ENCODE peak calls at places on chromosomes 7 and 10, in five cellular contexts. One of them, this sample, is unnamed.
A peak's percentile ranks its signal among the peaks of the same experiment; 100 is the strongest.

GRCh38 chr7:30036220-30036619 is 8.0 kb downstream of the PLEKHA8 start:
- DNase-seq in GM23248: no peak
- DNase-seq in bronchial epithelial cell: no peak
- DNase-seq in psoas muscle: no peak
- DNase-seq in suprapubic skin: no peak
- DNase-seq in this sample: no peak

GRCh38 chr10:76017026-76017732 is 585.8 kb downstream of the LRMDA start:
- DNase-seq in GM23248: peak; percentile 17
- DNase-seq in bronchial epithelial cell: no peak
- DNase-seq in psoas muscle: no peak
- DNase-seq in suprapubic skin: no peak
- DNase-seq in this sample: no peak

GRCh38 chr10:80702143-80702542 is 164.4 kb downstream of the SH2D4B start:
- DNase-seq in GM23248: no peak
- DNase-seq in bronchial epithelial cell: no peak
- DNase-seq in psoas muscle: no peak
- DNase-seq in suprapubic skin: no peak
- DNase-seq in this sample: no peak

GRCh38 chr10:106609867-106610266 is 554.6 kb downstream of the SORCS1 start:
- DNase-seq in GM23248: peak; percentile 13
- DNase-seq in bronchial epithelial cell: no peak
- DNase-seq in psoas muscle: no peak
- DNase-seq in suprapubic skin: no peak
- DNase-seq in this sample: no peak

GRCh38 chr10:94212876-94213595 is 149.7 kb downstream of the NOC3L start:
- DNase-seq in GM23248: peak; percentile 49
- DNase-seq in bronchial epithelial cell: peak; percentile 13
- DNase-seq in psoas muscle: peak; percentile 73
- DNase-seq in suprapubic skin: no peak
- DNase-seq in this sample: no peak

GRCh38 chr7:103766630-103767029 is 222.8 kb downstream of the RELN start:
- DNase-seq in GM23248: no peak
- DNase-seq in bronchial epithelial cell: no peak
- DNase-seq in psoas muscle: no peak
- DNase-seq in suprapubic skin: no peak
- DNase-seq in this sample: no peak

GRCh38 chr10:84715911-84716310 is 387.5 kb downstream of the CCSER2 start:
- DNase-seq in GM23248: peak; percentile 35
- DNase-seq in bronchial epithelial cell: peak; percentile 48
- DNase-seq in psoas muscle: no peak
- DNase-seq in suprapubic skin: no peak
- DNase-seq in this sample: no peak

GRCh38 chr7:152202056-152202455 is 176.6 kb downstream of the GALNT11 start:
- DNase-seq in GM23248: peak; percentile 77
- DNase-seq in bronchial epithelial cell: peak; percentile 44
- DNase-seq in psoas muscle: no peak
- DNase-seq in suprapubic skin: no peak
- DNase-seq in this sample: no peak

GRCh38 chr7:148031816-148032215 is 558.8 kb upstream of the C7orf33 start:
- DNase-seq in GM23248: no peak
- DNase-seq in bronchial epithelial cell: no peak
- DNase-seq in psoas muscle: no peak
- DNase-seq in suprapubic skin: no peak
- DNase-seq in this sample: no peak

GRCh38 chr10:43082087-43082486 is 5.2 kb downstream of the RET start:
- DNase-seq in GM23248: no peak
- DNase-seq in bronchial epithelial cell: no peak
- DNase-seq in psoas muscle: no peak
- DNase-seq in suprapubic skin: no peak
- DNase-seq in this sample: no peak

GRCh38 chr10:132829403-132829802 is 43.5 kb upstream of the NKX6-2 start:
- DNase-seq in GM23248: no peak
- DNase-seq in bronchial epithelial cell: no peak
- DNase-seq in psoas muscle: peak; percentile 43
- DNase-seq in suprapubic skin: no peak
- DNase-seq in this sample: no peak

GRCh38 chr7:143221737-143222136 is at the start of gene TAS2R40:
- DNase-seq in GM23248: no peak
- DNase-seq in bronchial epithelial cell: no peak
- DNase-seq in psoas muscle: no peak
- DNase-seq in suprapubic skin: no peak
- DNase-seq in this sample: no peak

GRCh38 chr7:4136501-4137110 is 545.5 kb upstream of the FOXK1 start:
- DNase-seq in GM23248: no peak
- DNase-seq in bronchial epithelial cell: no peak
- DNase-seq in psoas muscle: no peak
- DNase-seq in suprapubic skin: no peak
- DNase-seq in this sample: no peak

GRCh38 chr10:104036518-104037260 is 49.0 kb downstream of the COL17A1 start:
- DNase-seq in GM23248: no peak
- DNase-seq in bronchial epithelial cell: no peak
- DNase-seq in psoas muscle: no peak
- DNase-seq in suprapubic skin: no peak
- DNase-seq in this sample: no peak

GRCh38 chr7:85614684-85615083 is 427.8 kb upstream of the SEMA3D start:
- DNase-seq in GM23248: no peak
- DNase-seq in bronchial epithelial cell: no peak
- DNase-seq in psoas muscle: no peak
- DNase-seq in suprapubic skin: no peak
- DNase-seq in this sample: no peak

GRCh38 chr7:100856871-100857282 is 4.4 kb downstream of the SLC12A9 start:
- DNase-seq in GM23248: no peak
- DNase-seq in bronchial epithelial cell: no peak
- DNase-seq in psoas muscle: peak; percentile 38
- DNase-seq in suprapubic skin: no peak
- DNase-seq in this sample: no peak

GRCh38 chr10:59865101-59865500 is 41.3 kb downstream of the CCDC6 start:
- DNase-seq in GM23248: peak; percentile 13
- DNase-seq in bronchial epithelial cell: peak; percentile 84
- DNase-seq in psoas muscle: no peak
- DNase-seq in suprapubic skin: no peak
- DNase-seq in this sample: no peak

GRCh38 chr7:111730476-111731300 is 168.4 kb upstream of the IMMP2L start:
- DNase-seq in GM23248: peak; percentile 51
- DNase-seq in bronchial epithelial cell: peak; percentile 41
- DNase-seq in psoas muscle: no peak
- DNase-seq in suprapubic skin: no peak
- DNase-seq in this sample: no peak

GRCh38 chr10:112985701-112986510 is 35.9 kb downstream of the TCF7L2 start:
- DNase-seq in GM23248: peak; percentile 78
- DNase-seq in bronchial epithelial cell: no peak
- DNase-seq in psoas muscle: no peak
- DNase-seq in suprapubic skin: no peak
- DNase-seq in this sample: no peak

GRCh38 chr7:44294325-44295069 is 30.9 kb downstream of the CAMK2B start:
- DNase-seq in GM23248: no peak
- DNase-seq in bronchial epithelial cell: no peak
- DNase-seq in psoas muscle: peak; percentile 28
- DNase-seq in suprapubic skin: no peak
- DNase-seq in this sample: no peak

GRCh38 chr10:91144961-91145360 is 75.5 kb upstream of the PCGF5 start:
- DNase-seq in GM23248: peak; percentile 60
- DNase-seq in bronchial epithelial cell: no peak
- DNase-seq in psoas muscle: no peak
- DNase-seq in suprapubic skin: no peak
- DNase-seq in this sample: no peak

GRCh38 chr10:129934196-129934925 is 29.7 kb downstream of the EBF3 start:
- DNase-seq in GM23248: no peak
- DNase-seq in bronchial epithelial cell: no peak
- DNase-seq in psoas muscle: peak; percentile 59
- DNase-seq in suprapubic skin: peak; percentile 61
- DNase-seq in this sample: no peak

GRCh38 chr7:50312589-50313162 is 8.2 kb downstream of the IKZF1 start:
- DNase-seq in GM23248: no peak
- DNase-seq in bronchial epithelial cell: no peak
- DNase-seq in psoas muscle: no peak
- DNase-seq in suprapubic skin: no peak
- DNase-seq in this sample: no peak

GRCh38 chr7:123282181-123282580 is 82.4 kb upstream of the SLC13A1 start:
- DNase-seq in GM23248: no peak
- DNase-seq in bronchial epithelial cell: no peak
- DNase-seq in psoas muscle: no peak
- DNase-seq in suprapubic skin: no peak
- DNase-seq in this sample: no peak

GRCh38 chr7:117385340-117386124 is 41.8 kb downstream of the ASZ1 start:
- DNase-seq in GM23248: peak; percentile 63
- DNase-seq in bronchial epithelial cell: peak; percentile 54
- DNase-seq in psoas muscle: no peak
- DNase-seq in suprapubic skin: no peak
- DNase-seq in this sample: no peak

GRCh38 chr10:79116363-79116762 is 47.6 kb downstream of the ZMIZ1 start:
- DNase-seq in GM23248: no peak
- DNase-seq in bronchial epithelial cell: no peak
- DNase-seq in psoas muscle: no peak
- DNase-seq in suprapubic skin: no peak
- DNase-seq in this sample: no peak

GRCh38 chr10:3811331-3811870 is 26.4 kb upstream of the KLF6 start:
- DNase-seq in GM23248: peak; percentile 73
- DNase-seq in bronchial epithelial cell: peak; percentile 97
- DNase-seq in psoas muscle: no peak
- DNase-seq in suprapubic skin: no peak
- DNase-seq in this sample: no peak

GRCh38 chr7:3321206-3321605 is 20.2 kb downstream of the SDK1 start:
- DNase-seq in GM23248: no peak
- DNase-seq in bronchial epithelial cell: no peak
- DNase-seq in psoas muscle: no peak
- DNase-seq in suprapubic skin: no peak
- DNase-seq in this sample: no peak

GRCh38 chr7:141495057-141495456 is 56.2 kb upstream of the AGK start:
- DNase-seq in GM23248: no peak
- DNase-seq in bronchial epithelial cell: no peak
- DNase-seq in psoas muscle: no peak
- DNase-seq in suprapubic skin: no peak
- DNase-seq in this sample: no peak

GRCh38 chr7:130943336-130943901 is 209.4 kb upstream of the KLF14 start:
- DNase-seq in GM23248: peak; percentile 75
- DNase-seq in bronchial epithelial cell: peak; percentile 86
- DNase-seq in psoas muscle: no peak
- DNase-seq in suprapubic skin: no peak
- DNase-seq in this sample: no peak

GRCh38 chr7:34596887-34597286 is 61.1 kb upstream of the NPSR1 start:
- DNase-seq in GM23248: peak; percentile 41
- DNase-seq in bronchial epithelial cell: peak; percentile 39
- DNase-seq in psoas muscle: no peak
- DNase-seq in suprapubic skin: no peak
- DNase-seq in this sample: no peak

GRCh38 chr10:27998954-27999275 is at the start of gene ODAD2:
- DNase-seq in GM23248: no peak
- DNase-seq in bronchial epithelial cell: no peak
- DNase-seq in psoas muscle: no peak
- DNase-seq in suprapubic skin: no peak
- DNase-seq in this sample: no peak
- H3K4me3 ChIP-seq in GM23248: peak within 1 kb of the TSS; percentile 83
- H3K4me3 ChIP-seq in bronchial epithelial cell: peak within 1 kb of the TSS; percentile 37
- H3K4me3 ChIP-seq in psoas muscle: peak within 1 kb of the TSS; percentile 70
- H3K4me3 ChIP-seq in suprapubic skin: peak within 1 kb of the TSS; percentile 60
- H3K4me3 ChIP-seq in this sample: peak within 1 kb of the TSS; percentile 88

DNA sequence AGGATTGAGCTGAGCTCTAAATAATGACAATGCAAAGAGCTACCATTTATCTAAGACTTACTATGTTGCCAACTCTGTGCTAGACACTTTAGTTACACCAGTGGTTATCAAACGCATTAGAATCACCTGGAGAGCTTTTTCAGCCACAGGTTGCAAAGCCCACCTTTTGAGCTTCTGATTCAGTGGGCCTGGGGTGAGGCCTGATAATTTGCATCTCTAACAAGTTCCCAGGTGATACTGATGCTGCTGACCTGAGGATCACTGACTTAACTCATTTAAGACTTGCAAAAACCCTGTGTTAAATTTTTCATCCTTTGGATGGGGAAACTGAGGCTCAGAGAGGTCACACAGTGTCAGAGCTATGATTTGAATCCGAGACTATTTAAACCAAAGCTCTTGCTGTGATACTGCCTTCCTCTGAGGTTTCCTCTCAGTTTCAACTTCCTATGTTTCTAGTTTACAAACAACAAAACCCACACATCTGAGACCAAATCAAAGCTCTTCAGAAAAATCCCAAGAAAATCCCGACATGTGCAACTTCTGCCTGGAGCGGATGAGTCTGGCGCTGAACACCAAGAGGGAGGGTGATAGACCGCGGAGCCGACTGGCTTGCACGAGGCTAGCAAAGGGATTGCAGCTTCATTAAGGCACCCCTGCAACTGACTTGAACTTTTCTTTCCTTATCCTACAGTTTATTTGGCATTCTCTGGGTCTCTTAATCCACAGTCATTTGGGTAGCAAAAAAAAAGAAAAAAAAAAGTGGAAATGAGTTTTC is 124.9 kb downstream of the CYP26A1 start:
- DNase-seq in GM23248: peak; percentile 70
- DNase-seq in bronchial epithelial cell: peak; percentile 7
- DNase-seq in psoas muscle: peak; percentile 48
- DNase-seq in suprapubic skin: no peak
- DNase-seq in this sample: no peak
- H3K4me3 ChIP-seq in GM23248: peak overlapping the region; percentile 69
- H3K4me3 ChIP-seq in bronchial epithelial cell: no peak overlapping the region
- H3K4me3 ChIP-seq in psoas muscle: peak overlapping the region; percentile 60
- H3K4me3 ChIP-seq in suprapubic skin: peak overlapping the region; percentile 35
- H3K4me3 ChIP-seq in this sample: peak overlapping the region; percentile 69

GRCh38 chr10:128149267-128149666 is 23.0 kb upstream of the MKI67 start:
- DNase-seq in GM23248: no peak
- DNase-seq in bronchial epithelial cell: no peak
- DNase-seq in psoas muscle: no peak
- DNase-seq in suprapubic skin: peak; percentile 72
- DNase-seq in this sample: no peak
- H3K4me3 ChIP-seq in GM23248: no peak overlapping the region
- H3K4me3 ChIP-seq in bronchial epithelial cell: no peak overlapping the region
- H3K4me3 ChIP-seq in psoas muscle: no peak overlapping the region
- H3K4me3 ChIP-seq in suprapubic skin: peak overlapping the region; percentile 49
- H3K4me3 ChIP-seq in this sample: no peak overlapping the region

GRCh38 chr7:136870799-136871487 is 2.5 kb downstream of the CHRM2 start:
- DNase-seq in GM23248: peak; percentile 28
- DNase-seq in bronchial epithelial cell: no peak
- DNase-seq in psoas muscle: peak; percentile 26
- DNase-seq in suprapubic skin: no peak
- DNase-seq in this sample: no peak

GRCh38 chr7:136869006-136869961 is 832 bp downstream of the CHRM2 start:
- DNase-seq in GM23248: peak; percentile 44
- DNase-seq in bronchial epithelial cell: no peak
- DNase-seq in psoas muscle: peak; percentile 42
- DNase-seq in suprapubic skin: no peak
- DNase-seq in this sample: no peak

GRCh38 chr7:136874393-136875032 is 6.1 kb downstream of the CHRM2 start:
- DNase-seq in GM23248: peak; percentile 42
- DNase-seq in bronchial epithelial cell: peak; percentile 25
- DNase-seq in psoas muscle: no peak
- DNase-seq in suprapubic skin: no peak
- DNase-seq in this sample: no peak

GRCh38 chr7:136868496-136869005 is at the start of gene CHRM2:
- DNase-seq in GM23248: peak; percentile 42
- DNase-seq in bronchial epithelial cell: no peak
- DNase-seq in psoas muscle: peak; percentile 13
- DNase-seq in suprapubic skin: no peak
- DNase-seq in this sample: no peak

GRCh38 chr7:136869991-136870798 is 1.7 kb downstream of the CHRM2 start:
- DNase-seq in GM23248: peak; percentile 46
- DNase-seq in bronchial epithelial cell: no peak
- DNase-seq in psoas muscle: peak; percentile 36
- DNase-seq in suprapubic skin: peak; percentile 72
- DNase-seq in this sample: no peak
- H3K4me3 ChIP-seq in GM23248: peak overlapping the region; percentile 71
- H3K4me3 ChIP-seq in bronchial epithelial cell: no peak overlapping the region
- H3K4me3 ChIP-seq in psoas muscle: no peak overlapping the region
- H3K4me3 ChIP-seq in suprapubic skin: peak overlapping the region; percentile 37
- H3K4me3 ChIP-seq in this sample: peak overlapping the region; percentile 61